ENCODE peak calls at places on chromosome 1, in eight cellular contexts. C is CD8-positive, alpha-beta T cell; L is suprapubic skin; A is stomach; Y is RWPE1; P is breast epithelium; W is pancreas; M is nephron progenitor cell. X is an unnamed sample.

GRCh38 chr1:64343105-64343960 is 126.6 kb upstream of the CACHD1 start:
- DNase-seq in A (no peak), L (no peak), M (no peak), W (no peak), P (peak; percentile 91), Y (peak; percentile 93), C (no peak), X (peak; percentile 97)

GRCh38 chr1:246068619-246069509 is 438.2 kb downstream of the SMYD3 start:
- DNase-seq in L (no peak), Y (no peak), P (no peak), C (no peak), M (no peak), A (no peak), W (no peak), X (no peak)

GRCh38 chr1:100358210-100358609 is 5.9 kb downstream of the CDC14A start:
- DNase-seq in W (no peak), P (no peak), M (no peak), A (no peak), Y (no peak), L (no peak), C (no peak), X (peak; percentile 25)

GRCh38 chr1:160971618-160972056 is 17.0 kb upstream of the ITLN2 start:
- DNase-seq in C (no peak), L (no peak), M (no peak), W (no peak), A (no peak), Y (no peak), P (no peak), X (no peak)

GRCh38 chr1:114524933-114525332 is 13.9 kb upstream of the TRIM33 start:
- DNase-seq in W (no peak), P (no peak), L (no peak), C (no peak), M (no peak), Y (peak; percentile 13), A (no peak), X (no peak)

GRCh38 chr1:183385746-183386145 is 32.4 kb downstream of the NMNAT2 start:
- DNase-seq in A (no peak), M (no peak), L (no peak), Y (peak; percentile 17), W (no peak), P (no peak), C (no peak), X (peak; percentile 28)

GRCh38 chr1:243487649-243488227 is 231.9 kb downstream of the SDCCAG8 start:
- DNase-seq in W (no peak), M (no peak), A (no peak), Y (peak; percentile 85), C (no peak), L (no peak), P (no peak), X (no peak)

GRCh38 chr1:228391411-228392020 is 15.1 kb downstream of the TRIM11 start:
- DNase-seq in W (no peak), P (no peak), Y (no peak), M (no peak), L (no peak), A (no peak), C (peak; percentile 18), X (no peak)

GRCh38 chr1:208254862-208255261 is 10.7 kb upstream of the PLXNA2 start:
- DNase-seq in W (no peak), Y (no peak), A (no peak), C (no peak), M (no peak), L (no peak), P (no peak), X (peak; percentile 58)

GRCh38 chr1:28309702-28310101 is 19.1 kb upstream of the MED18 start:
- DNase-seq in P (no peak), A (no peak), Y (no peak), L (no peak), M (no peak), C (no peak), W (no peak), X (no peak)

GRCh38 chr1:51086496-51087271 is 15.3 kb upstream of the C1orf185 start:
- DNase-seq in Y (no peak), P (no peak), A (no peak), C (no peak), L (no peak), M (no peak), W (no peak), X (no peak)

GRCh38 chr1:189103956-189104355 is 1373.7 kb downstream of the BRINP3 start:
- DNase-seq in L (no peak), C (no peak), M (no peak), A (no peak), P (no peak), Y (no peak), W (no peak), X (no peak)

GRCh38 chr1:208045410-208046252 is 134.7 kb upstream of the CD34 start:
- DNase-seq in W (peak; percentile 69), P (no peak), Y (no peak), C (no peak), A (no peak), M (no peak), L (no peak), X (no peak)

GRCh38 chr1:172279951-172280350 is 140.5 kb upstream of the C1orf105 start:
- DNase-seq in A (no peak), P (no peak), M (no peak), W (no peak), L (no peak), Y (no peak), C (no peak), X (peak; percentile 44)

GRCh38 chr1:163176797-163177196 is 25.9 kb downstream of the RGS5 start:
- DNase-seq in M (no peak), L (no peak), W (no peak), A (no peak), Y (no peak), C (no peak), P (no peak), X (no peak)

GRCh38 chr1:32757213-32757895 is 54.8 kb upstream of the SYNC start:
- DNase-seq in W (no peak), P (no peak), Y (no peak), A (no peak), C (no peak), L (no peak), M (no peak), X (no peak)

GRCh38 chr1:219085082-219085481 is 88.6 kb upstream of the LYPLAL1 start:
- DNase-seq in C (no peak), W (no peak), L (no peak), Y (no peak), P (no peak), A (no peak), M (no peak), X (no peak)

GRCh38 chr1:87787551-87787950 is 458.9 kb downstream of the LMO4 start:
- DNase-seq in C (no peak), W (no peak), L (no peak), P (no peak), M (no peak), A (no peak), Y (no peak), X (no peak)
- TF ChIP-seq CTCF in C (no peak), W (no peak), L (no peak), P (no peak), M (no peak), A (no peak), Y (no peak), X (no peak)

GRCh38 chr1:17503146-17503545 is 36.4 kb upstream of the ARHGEF10L start:
- DNase-seq in M (no peak), C (no peak), Y (no peak), A (no peak), P (no peak), W (no peak), L (no peak), X (no peak)

GRCh38 chr1:17509320-17509719 is 30.2 kb upstream of the ARHGEF10L start:
- DNase-seq in W (no peak), C (no peak), A (no peak), P (no peak), M (no peak), L (no peak), Y (no peak), X (no peak)

GRCh38 chr1:17511188-17511587 is 28.3 kb upstream of the ARHGEF10L start:
- DNase-seq in A (no peak), W (no peak), C (no peak), M (no peak), Y (no peak), L (no peak), P (no peak), X (no peak)

GRCh38 chr1:17510138-17510537 is 29.4 kb upstream of the ARHGEF10L start:
- DNase-seq in P (no peak), M (no peak), W (no peak), C (no peak), L (no peak), Y (no peak), A (no peak), X (no peak)

GRCh38 chr1:17507916-17508315 is 31.6 kb upstream of the ARHGEF10L start:
- DNase-seq in C (no peak), A (no peak), Y (no peak), M (no peak), W (no peak), P (no peak), L (no peak), X (no peak)
- TF ChIP-seq CTCF in C (no peak), A (no peak), Y (no peak), M (no peak), W (no peak), P (no peak), L (no peak), X (peak; percentile 22)

DNA sequence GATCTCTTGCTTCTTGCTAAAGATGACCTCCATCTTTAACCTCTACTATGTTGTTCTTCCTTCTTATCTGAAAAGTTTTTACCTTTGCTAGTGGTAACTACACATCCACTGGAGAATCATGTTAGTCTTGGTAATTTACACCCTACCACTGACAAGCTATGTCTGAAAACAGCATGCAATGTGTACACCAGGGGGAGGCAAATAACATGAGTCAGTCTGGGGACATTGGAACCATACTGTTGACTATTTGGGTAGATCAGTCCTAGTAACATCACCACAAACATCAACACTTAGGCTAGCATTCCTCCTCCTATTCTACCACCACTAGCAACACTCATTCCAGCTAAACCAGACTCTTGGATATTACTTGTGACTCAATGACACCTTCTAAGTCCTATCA is 549.0 kb downstream of the KCNT2 start:
- DNase-seq in M (no peak), L (no peak), P (no peak), A (no peak), Y (no peak), C (no peak), W (no peak), X (peak; percentile 14)
- TF ChIP-seq CTCF in M (no peak), L (no peak), P (no peak), A (no peak), Y (no peak), C (no peak), W (no peak), X (no peak)

GRCh38 chr1:151502859-151503509 is 8.2 kb upstream of the CGN start:
- DNase-seq in W (no peak), M (no peak), L (no peak), C (no peak), A (no peak), P (no peak), Y (no peak), X (no peak)

GRCh38 chr1:151499355-151499754 is 11.8 kb upstream of the CGN start:
- DNase-seq in A (no peak), P (no peak), L (no peak), M (no peak), W (no peak), Y (no peak), C (no peak), X (no peak)

GRCh38 chr1:151499930-151500329 is 11.3 kb upstream of the CGN start:
- DNase-seq in W (no peak), P (no peak), M (no peak), A (no peak), C (no peak), L (no peak), Y (no peak), X (no peak)

GRCh38 chr1:151502035-151502728 is 9.0 kb upstream of the CGN start:
- DNase-seq in L (no peak), Y (no peak), A (no peak), W (no peak), C (no peak), P (no peak), M (no peak), X (no peak)

GRCh38 chr1:151501474-151501873 is 9.7 kb upstream of the CGN start:
- DNase-seq in A (no peak), L (no peak), Y (no peak), C (no peak), M (no peak), P (no peak), W (no peak), X (no peak)
- TF ChIP-seq CTCF in A (peak; percentile 24), L (no peak), Y (no peak), C (no peak), M (no peak), P (peak; percentile 29), W (peak; percentile 24), X (no peak)

X was measured in MCF 10A.